ENCODE peak calls at places on chromosomes 5 and 9, in seven cellular contexts. Q is SK-N-SH, L is GM12891, A is H1, H is GM12878, S is K562, O is HepG2. K is an unnamed sample.

GRCh38 chr9:16048129-16048528 is 495.3 kb downstream of the CCDC171 start:
- DNase-seq in Q (no peak), L (no peak), A (no peak), H (no peak), S (no peak), O (no peak), K (no peak)

GRCh38 chr5:126680215-126680817 is 79.6 kb downstream of the PHAX start:
- DNase-seq in Q (peak), L (no peak), A (no peak), H (peak), S (peak), O (no peak), K (no peak)

GRCh38 chr9:113617550-113617949 is 154.0 kb downstream of the RGS3 start:
- DNase-seq in Q (peak), L (no peak), A (no peak), H (no peak), S (no peak), O (no peak), K (no peak)

GRCh38 chr5:206406-206805 is 11.5 kb downstream of the CCDC127 start:
- DNase-seq in Q (no peak), L (peak), A (no peak), H (no peak), S (no peak), O (no peak), K (no peak)

GRCh38 chr5:112551437-112552018 is 132.5 kb upstream of the EPB41L4A start:
- DNase-seq in Q (peak), L (no peak), A (no peak), H (no peak), S (peak), O (peak), K (no peak)

GRCh38 chr9:96646081-96646991 is 8.8 kb downstream of the PRXL2C start:
- DNase-seq in Q (no peak), L (no peak), A (no peak), H (no peak), S (no peak), O (no peak), K (no peak)

GRCh38 chr9:116389546-116390305 is 236.1 kb downstream of the PAPPA start:
- DNase-seq in Q (no peak), L (no peak), A (no peak), H (no peak), S (no peak), O (no peak), K (no peak)

GRCh38 chr9:33813712-33814641 is 3.0 kb upstream of the UBE2R2 start:
- DNase-seq in Q (peak), L (no peak), A (no peak), H (no peak), S (peak), O (peak), K (no peak)

GRCh38 chr5:129664336-129664937 is 83.5 kb upstream of the MINAR2 start:
- DNase-seq in Q (peak), L (peak), A (no peak), H (no peak), S (peak), O (peak), K (no peak)

GRCh38 chr9:34651876-34652602 is at the start of gene IL11RA:
- DNase-seq in Q (no peak), L (no peak), A (peak), H (no peak), S (peak), O (peak), K (no peak)

GRCh38 chr9:70475211-70475610 is 60.8 kb upstream of the KLF9 start:
- DNase-seq in Q (no peak), L (no peak), A (no peak), H (no peak), S (no peak), O (no peak), K (no peak)

GRCh38 chr5:146027746-146028145 is 77.6 kb downstream of the PLAC8L1 start:
- DNase-seq in Q (no peak), L (no peak), A (no peak), H (no peak), S (no peak), O (no peak), K (no peak)

GRCh38 chr9:124595743-124596142 is 88.5 kb upstream of the NR5A1 start:
- DNase-seq in Q (no peak), L (no peak), A (no peak), H (no peak), S (peak), O (peak), K (no peak)

GRCh38 chr5:20832204-20833080 is 844.4 kb upstream of the CDH18 start:
- DNase-seq in Q (no peak), L (no peak), A (no peak), H (no peak), S (peak), O (no peak), K (no peak)

GRCh38 chr5:169641253-169641652 is 4.2 kb downstream of the DOCK2 start:
- DNase-seq in Q (no peak), L (no peak), A (no peak), H (no peak), S (no peak), O (no peak), K (no peak)

GRCh38 chr9:117414906-117415583 is at the start of gene ASTN2:
- DNase-seq in Q (peak), L (peak), A (no peak), H (no peak), S (no peak), O (no peak), K (peak)

GRCh38 chr9:78127271-78128225 is 95.9 kb upstream of the GNAQ start:
- DNase-seq in Q (no peak), L (no peak), A (no peak), H (no peak), S (no peak), O (no peak), K (no peak)

GRCh38 chr5:61840354-61840753 is 465.7 kb upstream of the KIF2A start:
- DNase-seq in Q (no peak), L (no peak), A (no peak), H (no peak), S (no peak), O (no peak), K (no peak)

GRCh38 chr5:179907570-179908324 is at the start of gene TBC1D9B:
- DNase-seq in Q (peak), L (peak), A (no peak), H (no peak), S (peak), O (peak), K (peak)

GRCh38 chr5:118883396-118883795 is 105.0 kb downstream of the DTWD2 start:
- DNase-seq in Q (no peak), L (no peak), A (no peak), H (peak), S (no peak), O (no peak), K (no peak)

GRCh38 chr5:139677404-139678282 is 29.5 kb downstream of the CXXC5 start:
- DNase-seq in Q (peak), L (no peak), A (no peak), H (no peak), S (no peak), O (no peak), K (no peak)
- TF ChIP-seq TAF1 in Q (no peak), L (no peak), A (no peak), H (no peak), S (no peak), O (no peak), K (no peak)

DNA sequence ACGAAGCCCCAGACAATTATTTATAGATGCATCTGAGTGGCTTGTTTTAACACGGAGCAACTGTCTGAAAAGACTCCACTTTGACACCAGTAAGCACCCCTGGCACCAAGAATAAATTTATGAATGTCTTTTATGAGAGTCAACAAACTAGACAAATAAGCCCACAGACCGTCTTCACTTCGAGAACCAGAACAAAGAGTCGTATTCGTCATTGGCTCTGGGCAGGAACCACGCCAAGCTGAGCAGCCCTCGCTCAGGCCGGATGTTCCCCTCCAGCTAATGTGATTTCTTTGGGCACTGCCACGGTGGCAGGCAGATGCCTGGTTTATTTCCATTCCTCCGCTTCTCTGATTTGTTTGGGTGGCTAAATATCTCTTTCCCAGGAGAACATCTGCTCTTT is 91.9 kb upstream of the STC2 start:
- DNase-seq in Q (peak), L (no peak), A (no peak), H (no peak), S (no peak), O (no peak), K (no peak)
- TF ChIP-seq POLR2AphosphoS5 in Q (no peak), L (no peak), A (no peak), H (no peak), S (no peak), O (no peak), K (no peak)

GRCh38 chr9:107690026-107690425 is 200.5 kb upstream of the KLF4 start:
- DNase-seq in Q (no peak), L (no peak), A (no peak), H (no peak), S (no peak), O (no peak), K (no peak)
- TF ChIP-seq TAF1 in Q (no peak), L (no peak), A (no peak), H (no peak), S (no peak), O (no peak), K (no peak)

GRCh38 chr5:124661317-124662141 is 84.9 kb downstream of the ZNF608 start:
- DNase-seq in Q (no peak), L (no peak), A (peak), H (no peak), S (peak), O (peak), K (no peak)
- TF ChIP-seq POLR2AphosphoS5 in Q (peak), L (no peak), A (no peak), H (no peak), S (no peak), O (no peak), K (no peak)

DNA sequence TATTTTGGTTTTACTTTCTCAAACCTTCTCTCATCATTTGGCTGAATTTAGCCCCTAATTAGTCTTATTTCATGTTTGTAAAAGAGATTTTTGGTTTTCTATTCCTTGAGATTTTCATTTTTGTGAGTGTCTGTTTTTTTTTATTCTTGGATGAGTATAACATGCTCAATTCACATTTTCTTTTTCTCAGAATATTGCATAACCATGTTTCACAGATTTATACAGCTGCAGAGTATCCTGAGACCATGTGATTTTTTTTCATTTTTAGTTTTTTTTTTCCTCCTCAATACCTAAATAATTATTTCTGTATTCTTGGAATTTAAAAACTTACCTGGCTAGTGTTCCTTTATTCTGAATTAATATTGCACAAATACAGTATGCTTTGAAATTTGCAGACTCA is 361.9 kb downstream of the SEMA5A start:
- DNase-seq in Q (no peak), L (no peak), A (no peak), H (no peak), S (no peak), O (no peak), K (no peak)
- TF ChIP-seq TAF1 in Q (no peak), L (no peak), A (no peak), H (no peak), S (no peak), O (no peak), K (no peak)

GRCh38 chr5:152689275-152689711 is 284.2 kb upstream of the NMUR2 start:
- DNase-seq in Q (no peak), L (no peak), A (no peak), H (no peak), S (no peak), O (no peak), K (no peak)
- TF ChIP-seq POLR2AphosphoS5 in Q (no peak), L (no peak), A (no peak), H (no peak), S (no peak), O (no peak), K (no peak)

DNA sequence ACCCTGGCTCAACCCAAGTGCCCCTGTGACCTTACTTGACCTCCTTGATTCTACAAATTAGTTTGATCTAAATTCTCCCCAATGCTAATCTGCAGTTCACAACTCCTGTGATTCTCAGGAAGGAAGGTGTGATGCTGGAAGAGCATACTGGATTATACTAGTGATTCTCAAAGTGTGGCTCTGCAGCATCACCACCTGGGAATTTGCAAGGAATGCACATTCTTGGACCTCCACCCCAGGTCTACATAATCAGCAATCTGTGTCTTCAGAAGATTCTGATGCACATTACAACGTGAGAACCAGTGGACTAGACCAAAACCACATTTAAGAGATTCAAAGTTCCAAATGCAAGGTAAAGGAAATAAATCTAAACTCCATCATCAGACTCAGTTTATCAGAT is 198.6 kb downstream of the AGTPBP1 start:
- DNase-seq in Q (no peak), L (no peak), A (no peak), H (no peak), S (no peak), O (no peak), K (no peak)
- TF ChIP-seq TAF1 in Q (no peak), L (no peak), A (no peak), H (no peak), S (no peak), O (no peak), K (no peak)

DNA sequence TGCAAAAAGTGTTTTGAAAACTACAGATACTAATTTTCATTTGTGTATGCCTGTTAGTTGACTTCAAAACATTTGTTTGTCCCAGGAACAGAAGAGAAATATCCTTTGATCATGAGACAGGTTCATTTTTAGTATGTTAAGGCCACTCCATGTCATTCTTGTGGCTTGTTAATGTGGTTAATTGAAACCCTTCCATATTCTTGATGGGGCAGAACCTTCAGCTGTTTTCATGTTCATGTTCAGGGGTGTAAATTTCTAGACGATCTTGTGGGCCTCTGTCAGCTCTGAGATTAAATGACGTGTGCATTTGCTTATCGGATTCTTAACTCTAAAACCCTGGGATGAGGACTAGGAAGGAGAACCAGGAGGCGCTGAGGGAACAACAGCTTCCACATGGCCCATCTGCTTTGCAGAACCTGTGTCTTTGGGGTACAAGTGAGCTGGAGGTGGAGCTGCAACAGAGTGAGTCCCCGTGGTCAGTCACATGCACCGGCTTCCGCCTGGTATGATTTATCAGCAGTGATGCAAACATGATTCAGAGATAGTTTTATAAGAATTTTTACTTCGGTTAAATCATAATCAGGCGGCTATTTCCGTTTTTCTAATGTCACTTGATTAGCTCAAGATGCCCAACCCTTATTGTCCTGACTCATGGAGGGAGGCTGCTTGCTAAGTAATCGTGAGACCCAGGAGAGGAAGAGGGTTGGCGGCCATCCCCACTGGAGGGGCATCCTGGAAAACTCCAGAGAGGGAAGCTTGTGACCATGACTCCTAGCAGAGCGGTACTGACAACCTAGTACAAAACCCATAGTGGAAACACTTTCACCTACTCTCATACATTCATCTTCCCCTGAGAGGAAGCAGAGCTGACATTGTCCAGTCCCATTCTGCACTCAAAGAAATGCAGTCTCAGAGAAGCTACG is 138.4 kb downstream of the C9orf152 start:
- DNase-seq in Q (no peak), L (no peak), A (no peak), H (no peak), S (no peak), O (no peak), K (no peak)
- TF ChIP-seq POLR2AphosphoS5 in Q (peak), L (no peak), A (no peak), H (no peak), S (no peak), O (no peak), K (no peak)

K was measured in GM12892.